ENCODE peak calls at places on chromosomes 6 and 20, in four cellular contexts. E, V, N and H are unnamed samples.

GRCh38 chr6:133114973-133115372 is 126.2 kb upstream of the EYA4 start:
- DNase-seq in V (no peak), E (no peak), N (no peak), H (no peak)

GRCh38 chr6:56291278-56291917 is 44.0 kb upstream of the COL21A1 start:
- DNase-seq in E (no peak), N (no peak), V (no peak), H (no peak)

GRCh38 chr6:167779123-167779992 is 47.4 kb upstream of the AFDN start:
- DNase-seq in N (no peak), E (no peak), V (no peak), H (no peak)

GRCh38 chr6:88748141-88748540 is 215.3 kb downstream of the RNGTT start:
- DNase-seq in E (no peak), N (no peak), V (no peak), H (no peak)

GRCh38 chr6:87139236-87139635 is 16.1 kb upstream of the ZNF292 start:
- DNase-seq in N (peak; percentile 48), V (peak; percentile 35), E (no peak), H (no peak)

GRCh38 chr6:156917213-156917612 is 140.0 kb downstream of the ARID1B start:
- DNase-seq in E (no peak), V (peak; percentile 21), N (no peak), H (no peak)

GRCh38 chr6:56749632-56750151 is 107.0 kb upstream of the DST start:
- DNase-seq in E (no peak), N (peak; percentile 49), V (no peak), H (no peak)

GRCh38 chr6:158072083-158072721 is 90.5 kb downstream of the SYNJ2 start:
- DNase-seq in E (peak; percentile 23), N (peak; percentile 71), V (peak; percentile 87), H (peak; percentile 23)

GRCh38 chr6:33236852-33237251 is 28.6 kb downstream of the RING1 start:
- DNase-seq in E (no peak), V (no peak), N (no peak), H (no peak)

GRCh38 chr20:35006531-35006971 is 50.9 kb downstream of the MYH7B start:
- DNase-seq in N (no peak), V (no peak), E (no peak), H (no peak)

GRCh38 chr20:41018153-41018552 is 10.5 kb upstream of the TOP1 start:
- DNase-seq in V (no peak), E (no peak), N (no peak), H (no peak)

GRCh38 chr6:30164714-30165113 is 1.4 kb downstream of the TRIM15 start:
- DNase-seq in V (no peak), E (no peak), N (no peak), H (no peak)

GRCh38 chr20:49484180-49485140 is 2.0 kb upstream of the KCNB1 start:
- DNase-seq in N (peak; percentile 68), E (peak; percentile 57), V (peak; percentile 73), H (no peak)

GRCh38 chr6:128508588-128509296 is 11.7 kb downstream of the PTPRK start:
- DNase-seq in N (peak; percentile 97), V (no peak), E (no peak), H (no peak)

GRCh38 chr6:148747145-148747492 is 289 bp downstream of the UST start:
- DNase-seq in V (no peak), N (no peak), E (no peak), H (no peak)

GRCh38 chr6:30612687-30613248 is 4.3 kb downstream of the PPP1R10 start:
- DNase-seq in N (no peak), E (no peak), V (no peak), H (no peak)

GRCh38 chr6:39800388-39801032 is 8.3 kb downstream of the DAAM2 start:
- DNase-seq in V (no peak), E (no peak), N (no peak), H (no peak)

GRCh38 chr20:52785678-52786077 is 186.5 kb upstream of the TSHZ2 start:
- DNase-seq in E (no peak), N (no peak), V (no peak), H (no peak)

GRCh38 chr6:125273965-125274364 is 27.8 kb downstream of the HDDC2 start:
- DNase-seq in V (no peak), E (no peak), N (no peak), H (no peak)

GRCh38 chr6:20711518-20711917 is 177.3 kb downstream of the CDKAL1 start:
- DNase-seq in N (no peak), V (no peak), E (no peak), H (no peak)

GRCh38 chr20:58839474-58839874 is 11.2 kb downstream of the GNAS-AS1 start:
- DNase-seq in V (peak; percentile 61), E (no peak), N (peak; percentile 34), H (no peak)

GRCh38 chr20:8018928-8019177 is 708 bp downstream of the TMX4 start:
- DNase-seq in N (no peak), E (no peak), V (no peak), H (peak; percentile 45)

GRCh38 chr6:27547157-27548075 is 74.5 kb upstream of the ZNF184 start:
- DNase-seq in E (no peak), V (peak; percentile 48), N (peak; percentile 67), H (peak; percentile 59)

GRCh38 chr6:43779864-43780260 is 9.9 kb downstream of the VEGFA start:
- DNase-seq in V (no peak), E (no peak), N (no peak), H (no peak)

GRCh38 chr20:58880994-58881752 is 28.7 kb downstream of the GNAS start:
- DNase-seq in E (no peak), N (no peak), V (no peak), H (no peak)

GRCh38 chr6:21922086-21922485 is 328.5 kb downstream of the SOX4 start:
- DNase-seq in N (no peak), V (no peak), E (no peak), H (no peak)
- TF ChIP-seq HDAC6 in N (no peak), V (no peak), E (no peak), H (no peak)

GRCh38 chr6:109166643-109167042 is 71.3 kb downstream of the CEP57L1 start:
- DNase-seq in N (no peak), V (no peak), E (no peak), H (no peak)

GRCh38 chr6:109170333-109170732 is 75.0 kb downstream of the CEP57L1 start:
- DNase-seq in N (no peak), V (no peak), E (no peak), H (no peak)

GRCh38 chr6:109167557-109167956 is 72.2 kb downstream of the CEP57L1 start:
- DNase-seq in E (no peak), V (no peak), N (no peak), H (no peak)

GRCh38 chr6:109164331-109164730 is 69.0 kb downstream of the CEP57L1 start:
- DNase-seq in E (no peak), V (no peak), N (no peak), H (no peak)

DNA sequence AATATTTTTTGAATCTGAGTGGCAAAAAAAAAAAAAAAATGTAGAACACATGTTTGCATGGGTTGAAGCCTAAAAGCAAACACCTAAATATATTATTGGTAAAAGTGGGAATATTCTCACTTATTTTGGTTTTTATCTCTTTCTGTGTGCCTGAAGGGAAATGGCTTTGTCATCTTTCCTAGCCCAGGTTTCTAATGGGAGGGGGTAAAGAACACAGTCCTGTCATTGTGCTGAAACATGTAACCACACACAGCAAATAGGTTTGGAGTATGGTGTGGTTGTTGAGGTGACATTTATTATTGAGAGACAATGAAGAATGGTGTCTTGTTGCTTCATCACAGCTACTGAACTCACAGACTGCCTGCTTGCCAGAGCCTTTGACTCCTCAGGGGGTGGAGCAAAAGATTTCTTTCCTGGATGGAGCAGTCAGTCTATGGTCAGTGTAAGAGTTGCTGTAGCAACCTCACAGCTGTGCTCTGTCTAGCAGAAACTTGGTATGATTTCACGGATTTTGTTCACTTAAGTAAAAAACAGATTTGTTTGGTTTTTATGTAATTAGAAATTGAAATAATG is 70.2 kb downstream of the CEP57L1 start:
- DNase-seq in E (no peak), V (peak; percentile 36), N (peak; percentile 41), H (no peak)
- TF ChIP-seq HDAC6 in E (no peak), V (no peak), N (no peak), H (no peak)

GRCh38 chr6:92559611-92560010 is 859.7 kb downstream of the EPHA7 start:
- DNase-seq in V (no peak), E (no peak), N (no peak), H (no peak)
- TF ChIP-seq HDAC6 in V (no peak), E (no peak), N (no peak), H (no peak)

GRCh38 chr6:127345521-127345920 is 2.1 kb upstream of the ECHDC1 start:
- DNase-seq in V (no peak), N (no peak), E (no peak), H (no peak)
- TF ChIP-seq HDAC6 in V (no peak), N (no peak), E (no peak), H (no peak)

GRCh38 chr20:5766085-5766764 is 16.0 kb downstream of the SHLD1 start:
- DNase-seq in N (no peak), V (no peak), E (no peak), H (no peak)
- TF ChIP-seq HDAC6 in N (no peak), V (no peak), E (no peak), H (no peak)

DNA sequence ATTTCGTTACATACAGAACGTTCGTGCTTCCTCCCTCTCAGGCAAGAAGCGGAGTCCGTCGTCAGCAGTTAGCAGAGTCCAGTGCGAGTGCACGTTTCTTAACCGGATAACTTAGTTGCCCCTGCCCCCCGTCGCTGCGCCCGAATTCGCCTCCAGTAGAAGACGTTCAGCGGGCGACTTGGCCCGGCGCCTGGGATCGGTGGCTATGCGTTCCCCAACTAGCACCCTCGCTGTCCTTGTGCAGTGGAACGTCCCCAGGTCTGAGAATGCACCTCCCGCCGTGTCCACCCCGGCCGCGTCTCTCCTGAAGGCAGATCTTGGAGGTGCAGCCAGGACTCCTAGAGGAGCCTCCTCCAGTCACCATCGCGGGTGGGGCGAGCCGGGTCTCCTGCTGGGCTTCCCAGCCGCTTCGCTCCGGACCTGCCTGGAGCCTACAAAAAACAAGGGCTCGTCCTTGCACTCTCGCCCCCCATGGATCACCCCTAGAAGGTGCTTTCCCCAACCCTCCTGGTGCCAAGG is 890 bp upstream of the PCSK2 start:
- DNase-seq in N (no peak), V (no peak), E (no peak), H (no peak)
- TF ChIP-seq HDAC6 in N (no peak), V (no peak), E (no peak), H (no peak)

GRCh38 chr6:14506656-14507242 is 389.2 kb downstream of the CD83 start:
- DNase-seq in N (no peak), V (no peak), E (no peak), H (no peak)
- TF ChIP-seq HDAC6 in N (no peak), V (no peak), E (no peak), H (no peak)

GRCh38 chr6:7550433-7550801 is 8.9 kb downstream of the DSP start:
- DNase-seq in N (peak; percentile 88), E (no peak), V (no peak), H (no peak)
- TF ChIP-seq HDAC6 in N (no peak), E (no peak), V (no peak), H (no peak)

GRCh38 chr6:132085731-132086130 is 134.6 kb upstream of the CCN2 start:
- DNase-seq in V (no peak), E (no peak), N (no peak), H (no peak)
- TF ChIP-seq HDAC6 in V (no peak), E (no peak), N (no peak), H (no peak)

GRCh38 chr6:159533568-159533967 is 159.5 kb downstream of the SOD2 start:
- DNase-seq in N (no peak), V (no peak), E (no peak), H (no peak)
- TF ChIP-seq HDAC6 in N (no peak), V (no peak), E (no peak), H (no peak)